ENCODE peak calls at places on chromosome 10, in nine cellular contexts. G is PC-3, H is PC-9, O is mammary epithelial cell, L is mesenchymal stem cell, K is fibroblast of lung, Z is IMR-90, M is HepG2, Y is OCI-LY7. D is an unnamed sample.

GRCh38 chr10:23478570-23478969 is 39.7 kb downstream of the OTUD1 start:
- DNase-seq in G (no peak), H (no peak), O (peak; percentile 11), L (no peak), K (no peak), Z (no peak), M (no peak), Y (no peak), D (no peak)

GRCh38 chr10:118800920-118801319 is 46.1 kb upstream of the CACUL1 start:
- DNase-seq in G (peak; percentile 41), H (no peak), O (peak; percentile 26), L (no peak), K (peak; percentile 10), Z (no peak), M (peak; percentile 10), Y (peak; percentile 25), D (no peak)

GRCh38 chr10:118966131-118967125 is 63.1 kb upstream of the NANOS1 start:
- DNase-seq in G (no peak), H (no peak), O (no peak), L (no peak), K (no peak), Z (no peak), M (no peak), Y (no peak), D (no peak)

GRCh38 chr10:89431977-89432376 is 17.6 kb downstream of the IFIT5 start:
- DNase-seq in G (peak; percentile 89), H (peak; percentile 44), O (peak; percentile 65), L (peak; percentile 41), K (peak; percentile 36), Z (peak; percentile 66), M (peak; percentile 10), Y (no peak), D (peak; percentile 81)

GRCh38 chr10:84008878-84009277 is 130.4 kb upstream of the GHITM start:
- DNase-seq in G (peak; percentile 17), H (no peak), O (no peak), L (no peak), K (no peak), Z (no peak), M (no peak), Y (peak; percentile 46), D (no peak)

GRCh38 chr10:14093735-14094484 is 236.8 kb downstream of the FRMD4A start:
- DNase-seq in G (peak; percentile 43), H (peak; percentile 35), O (no peak), L (peak; percentile 53), K (peak; percentile 70), Z (peak; percentile 66), M (no peak), Y (no peak), D (peak; percentile 17)

GRCh38 chr10:12875100-12875499 is 126.4 kb downstream of the CCDC3 start:
- DNase-seq in G (peak; percentile 30), H (no peak), O (no peak), L (peak; percentile 46), K (peak; percentile 16), Z (peak; percentile 33), M (no peak), Y (no peak), D (peak; percentile 44)

GRCh38 chr10:5607594-5607993 is 58.8 kb downstream of the ASB13 start:
- DNase-seq in G (no peak), H (no peak), O (no peak), L (no peak), K (no peak), Z (no peak), M (no peak), Y (no peak), D (no peak)

GRCh38 chr10:84632866-84633265 is 304.5 kb downstream of the CCSER2 start:
- DNase-seq in G (peak; percentile 91), H (peak; percentile 66), O (peak; percentile 12), L (no peak), K (no peak), Z (no peak), M (peak; percentile 26), Y (no peak), D (no peak)

GRCh38 chr10:60238408-60239100 is 151.1 kb downstream of the ANK3 start:
- DNase-seq in G (peak; percentile 89), H (no peak), O (peak; percentile 24), L (peak; percentile 18), K (peak; percentile 84), Z (peak; percentile 70), M (no peak), Y (peak; percentile 85), D (peak; percentile 52)

GRCh38 chr10:21811245-21811585 is 192.3 kb downstream of the DNAJC1 start:
- DNase-seq in G (no peak), H (no peak), O (peak; percentile 64), L (no peak), K (no peak), Z (peak; percentile 9), M (no peak), Y (no peak), D (peak; percentile 56)

GRCh38 chr10:132063432-132063831 is 2.3 kb upstream of the JAKMIP3 start:
- DNase-seq in G (no peak), H (no peak), O (no peak), L (no peak), K (no peak), Z (no peak), M (no peak), Y (no peak), D (no peak)

DNA sequence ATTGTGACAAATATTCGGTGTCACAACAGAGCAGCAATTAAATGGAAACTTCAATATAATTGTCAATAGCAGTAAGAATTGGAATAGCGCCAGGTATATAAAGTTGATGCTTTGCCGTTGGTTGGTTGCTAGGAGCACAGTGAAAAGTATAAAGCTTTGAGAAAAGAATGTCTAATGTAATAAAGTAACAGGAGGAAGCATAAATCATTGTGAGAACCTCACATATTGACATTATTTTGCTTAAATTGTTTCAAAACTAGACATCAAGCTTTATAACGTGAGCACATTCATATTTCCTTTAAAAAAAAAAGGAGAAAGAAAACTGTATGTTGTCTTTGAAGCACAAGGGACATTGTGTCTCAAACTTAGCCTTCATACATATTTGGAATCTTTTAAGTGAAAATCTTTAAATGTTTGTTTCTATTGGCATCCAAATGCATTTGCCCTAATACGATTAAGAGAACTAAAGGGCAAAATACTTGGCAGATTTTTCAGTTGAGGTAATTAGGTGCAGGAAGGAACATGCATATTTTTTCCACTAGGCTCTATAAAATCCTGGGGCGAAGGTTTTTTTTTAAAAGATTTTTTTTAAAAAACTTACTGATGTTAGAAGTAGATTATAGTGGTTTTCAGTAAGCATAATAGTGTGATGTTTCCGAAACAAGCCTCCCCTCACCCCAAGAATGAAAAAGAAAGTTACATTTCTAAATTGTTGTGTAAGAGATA is 92.3 kb downstream of the ARID5B start:
- DNase-seq in G (no peak), H (no peak), O (no peak), L (no peak), K (peak; percentile 66), Z (no peak), M (no peak), Y (no peak), D (peak; percentile 44)
- H3K4me2 ChIP-seq in G (no peak overlapping the region), H (no peak overlapping the region), O (peak overlapping the region; percentile 80), L (no peak overlapping the region), K (peak overlapping the region; percentile 89), Z (peak overlapping the region; percentile 63), M (no peak overlapping the region), Y (peak overlapping the region; percentile 68), D (peak overlapping the region; percentile 81)

GRCh38 chr10:101287922-101288638 is 58.8 kb upstream of the LBX1 start:
- DNase-seq in G (peak; percentile 16), H (no peak), O (no peak), L (peak; percentile 43), K (peak; percentile 41), Z (peak; percentile 20), M (peak; percentile 50), Y (peak; percentile 11), D (no peak)
- H3K4me2 ChIP-seq in G (no peak overlapping the region), H (no peak overlapping the region), O (no peak overlapping the region), L (no peak overlapping the region), K (no peak overlapping the region), Z (no peak overlapping the region), M (peak overlapping the region; percentile 29), Y (no peak overlapping the region), D (no peak overlapping the region)

GRCh38 chr10:109924100-109924499 is 789 bp upstream of the XPNPEP1 start:
- DNase-seq in G (no peak), H (no peak), O (no peak), L (no peak), K (no peak), Z (no peak), M (no peak), Y (no peak), D (no peak)

GRCh38 chr10:109924947-109925620 is 1.8 kb upstream of the XPNPEP1 start:
- DNase-seq in G (no peak), H (no peak), O (no peak), L (no peak), K (no peak), Z (no peak), M (no peak), Y (no peak), D (no peak)

GRCh38 chr10:109928393-109928792 is 5.1 kb upstream of the XPNPEP1 start:
- DNase-seq in G (no peak), H (no peak), O (no peak), L (no peak), K (peak; percentile 71), Z (no peak), M (no peak), Y (no peak), D (no peak)

GRCh38 chr10:109922976-109923921 is at the start of gene XPNPEP1:
- DNase-seq in G (peak; percentile 76), H (peak; percentile 52), O (peak; percentile 81), L (peak; percentile 87), K (peak; percentile 82), Z (peak; percentile 83), M (peak; percentile 70), Y (peak; percentile 89), D (peak; percentile 78)

DNA sequence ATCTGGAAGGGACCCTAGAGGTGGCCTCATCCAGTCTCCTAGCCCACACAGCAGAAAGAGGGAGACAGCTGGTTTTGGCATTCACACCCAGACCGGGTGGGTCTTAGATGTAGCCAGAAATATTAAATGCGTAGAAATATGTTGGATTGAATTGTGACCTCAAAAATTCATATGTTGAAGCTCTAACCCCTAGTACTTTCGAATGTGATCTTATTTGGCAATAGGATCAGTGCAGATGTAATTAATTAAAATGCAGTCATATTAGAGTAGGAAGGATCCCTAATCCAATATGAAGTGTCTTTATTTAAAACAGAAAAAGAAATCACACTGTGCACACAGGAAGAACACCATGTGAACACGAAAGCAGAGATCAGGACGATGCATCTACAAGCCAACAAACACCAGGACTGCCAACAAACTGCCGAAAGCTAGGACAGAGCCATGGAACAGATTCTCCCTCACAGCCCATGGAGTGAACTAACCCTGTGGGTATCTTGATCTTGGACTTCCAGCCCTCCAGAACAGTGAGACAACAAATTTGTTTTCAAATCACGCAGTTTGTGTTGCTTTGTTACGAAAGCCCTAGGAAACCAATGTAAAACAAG is 2.9 kb upstream of the XPNPEP1 start:
- DNase-seq in G (no peak), H (no peak), O (no peak), L (no peak), K (no peak), Z (no peak), M (no peak), Y (no peak), D (no peak)
- H3K4me2 ChIP-seq in G (no peak overlapping the region), H (no peak overlapping the region), O (no peak overlapping the region), L (no peak overlapping the region), K (peak overlapping the region; percentile 44), Z (no peak overlapping the region), M (no peak overlapping the region), Y (no peak overlapping the region), D (no peak overlapping the region)

DNA sequence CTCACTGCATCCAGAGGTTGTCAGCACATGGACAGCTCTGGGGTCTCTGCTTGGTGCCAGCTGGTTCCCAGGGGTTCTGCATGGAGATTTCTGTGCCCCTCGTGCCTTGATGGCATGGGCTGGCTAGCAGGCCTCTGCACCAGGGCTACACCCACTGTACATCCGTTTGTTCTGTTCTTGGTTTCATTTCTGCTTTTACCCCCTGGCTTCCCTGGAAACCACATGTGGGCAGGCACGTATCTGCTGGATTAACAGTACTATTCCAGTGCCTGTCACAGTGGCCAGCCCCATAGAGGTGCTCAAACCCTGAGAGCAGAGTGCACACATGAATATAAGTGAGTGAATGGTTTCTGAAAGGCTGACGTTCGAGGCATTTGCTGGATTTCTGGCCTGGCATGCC is 207.2 kb upstream of the GPR26 start:
- DNase-seq in G (no peak), H (no peak), O (no peak), L (no peak), K (no peak), Z (no peak), M (no peak), Y (peak; percentile 11), D (no peak)
- H3K4me2 ChIP-seq in G (no peak overlapping the region), H (no peak overlapping the region), O (no peak overlapping the region), L (no peak overlapping the region), K (no peak overlapping the region), Z (no peak overlapping the region), M (no peak overlapping the region), Y (no peak overlapping the region), D (no peak overlapping the region)

D was measured in astrocyte.